ENCODE peak calls at places on chromosomes 11 and 22, in four cellular contexts. Q is choroid plexus epithelial cell, L is frontal cortex, N is HS-5. P is an unnamed sample.

GRCh38 chr22:32396255-32396654 is 15.8 kb downstream of the RTCB start:
- DNase-seq in Q (no peak), L (no peak), N (no peak), P (no peak)

GRCh38 chr11:73797457-73797856 is 9.8 kb downstream of the MRPL48 start:
- DNase-seq in Q (no peak), L (no peak), N (no peak), P (no peak)

GRCh38 chr11:2549876-2550605 is 105.2 kb downstream of the KCNQ1 start:
- DNase-seq in Q (no peak), L (peak; percentile 48), N (no peak), P (no peak)

GRCh38 chr11:11587122-11587521 is 34.7 kb downstream of the GALNT18 start:
- DNase-seq in Q (no peak), L (no peak), N (no peak), P (no peak)

GRCh38 chr11:88174627-88175003 is 628 bp downstream of the RAB38 start:
- DNase-seq in Q (peak; percentile 67), L (peak; percentile 10), N (no peak), P (no peak)

GRCh38 chr22:26404851-26405357 is 24.2 kb upstream of the ASPHD2 start:
- DNase-seq in Q (no peak), L (no peak), N (no peak), P (no peak)

GRCh38 chr11:75562048-75562835 is at the start of gene SERPINH1:
- DNase-seq in Q (peak; percentile 92), L (peak; percentile 79), N (no peak), P (peak; percentile 66)

GRCh38 chr11:92589512-92589911 is 364.9 kb downstream of the FAT3 start:
- DNase-seq in Q (no peak), L (no peak), N (no peak), P (no peak)

GRCh38 chr11:120060512-120060911 is 77.4 kb downstream of the TRIM29 start:
- DNase-seq in Q (no peak), L (no peak), N (no peak), P (no peak)

GRCh38 chr22:23608583-23608982 is 23.5 kb downstream of the DRICH1 start:
- DNase-seq in Q (peak; percentile 28), L (no peak), N (no peak), P (no peak)

GRCh38 chr11:68658661-68659060 is 25.7 kb upstream of the GAL start:
- DNase-seq in Q (peak; percentile 94), L (no peak), N (no peak), P (no peak)

P was measured in C1 segment of cervical spinal cord.